ENCODE peak calls at places on chromosomes 7 and 10, in six cellular contexts. N is GM12878, E is A549, I is SK-N-SH, K is HepG2, T is K562. Z is an unnamed sample.

GRCh38 chr10:19874791-19875190 is 58.6 kb downstream of the PLXDC2 start:
- DNase-seq in N (no peak), E (no peak), I (no peak), K (no peak), T (no peak), Z (no peak)

GRCh38 chr10:119538632-119539358 is 3.7 kb downstream of the RGS10 start:
- DNase-seq in N (no peak), E (no peak), I (no peak), K (no peak), T (peak), Z (no peak)

GRCh38 chr7:145269418-145270161 is 433.7 kb upstream of the TPK1 start:
- DNase-seq in N (no peak), E (no peak), I (no peak), K (no peak), T (no peak), Z (no peak)

GRCh38 chr7:42502022-42502421 is 265.0 kb upstream of the GLI3 start:
- DNase-seq in N (no peak), E (no peak), I (no peak), K (no peak), T (no peak), Z (no peak)

GRCh38 chr7:129188892-129189660 is 643 bp downstream of the SMO start:
- DNase-seq in N (no peak), E (peak), I (peak), K (no peak), T (no peak), Z (peak)

GRCh38 chr10:79023489-79024162 is 45.1 kb upstream of the ZMIZ1 start:
- DNase-seq in N (no peak), E (no peak), I (no peak), K (no peak), T (no peak), Z (no peak)

GRCh38 chr7:20241491-20242261 is 24.5 kb upstream of the MACC1 start:
- DNase-seq in N (peak), E (no peak), I (no peak), K (peak), T (no peak), Z (peak)

GRCh38 chr10:49076741-49077521 is 38.4 kb downstream of the VSTM4 start:
- DNase-seq in N (peak), E (no peak), I (no peak), K (no peak), T (no peak), Z (no peak)

GRCh38 chr10:43235070-43235900 is 31.6 kb downstream of the RASGEF1A start:
- DNase-seq in N (no peak), E (no peak), I (no peak), K (no peak), T (no peak), Z (no peak)

GRCh38 chr7:36037121-36037662 is 115.9 kb upstream of the EEPD1 start:
- DNase-seq in N (no peak), E (peak), I (peak), K (no peak), T (no peak), Z (peak)

GRCh38 chr10:47409866-47410256 is 25.8 kb upstream of the ZNF488 start:
- DNase-seq in N (no peak), E (no peak), I (no peak), K (no peak), T (no peak), Z (no peak)

GRCh38 chr10:117259279-117259678 is 18.4 kb downstream of the SLC18A2 start:
- DNase-seq in N (no peak), E (no peak), I (no peak), K (no peak), T (no peak), Z (no peak)

GRCh38 chr7:157438121-157439025 is 101.6 kb downstream of the DNAJB6 start:
- DNase-seq in N (no peak), E (no peak), I (no peak), K (no peak), T (no peak), Z (no peak)

GRCh38 chr7:79461660-79462059 is 8.2 kb upstream of the MAGI2 start:
- DNase-seq in N (no peak), E (peak), I (no peak), K (peak), T (no peak), Z (peak)

GRCh38 chr10:34181545-34182300 is 633.4 kb downstream of the PARD3 start:
- DNase-seq in N (no peak), E (peak), I (peak), K (no peak), T (no peak), Z (peak)

GRCh38 chr10:97499561-97500296 is 1.0 kb downstream of the UBTD1 start:
- DNase-seq in N (no peak), E (no peak), I (peak), K (no peak), T (no peak), Z (peak)

GRCh38 chr7:47852330-47853245 is 95.7 kb downstream of the PKD1L1 start:
- DNase-seq in N (no peak), E (peak), I (peak), K (no peak), T (no peak), Z (no peak)

GRCh38 chr10:96369890-96370574 is 11.2 kb upstream of the OPALIN start:
- DNase-seq in N (no peak), E (peak), I (no peak), K (no peak), T (no peak), Z (no peak)

GRCh38 chr10:103458720-103459119 is at the start of gene CALHM1:
- DNase-seq in N (no peak), E (no peak), I (no peak), K (no peak), T (peak), Z (no peak)

GRCh38 chr7:80467069-80467468 is 44.8 kb downstream of the GNAT3 start:
- DNase-seq in N (no peak), E (peak), I (no peak), K (no peak), T (no peak), Z (peak)

GRCh38 chr7:117941138-117941810 is 68.0 kb upstream of the CTTNBP2 start:
- DNase-seq in N (no peak), E (no peak), I (no peak), K (no peak), T (no peak), Z (peak)

GRCh38 chr7:44400033-44400511 is 74.7 kb upstream of the CAMK2B start:
- DNase-seq in N (no peak), E (no peak), I (no peak), K (no peak), T (no peak), Z (no peak)

GRCh38 chr7:80078159-80078731 is 56.4 kb upstream of the GNAI1 start:
- DNase-seq in N (no peak), E (no peak), I (no peak), K (no peak), T (no peak), Z (peak)

GRCh38 chr7:46173526-46174191 is 252.6 kb upstream of the IGFBP3 start:
- DNase-seq in N (no peak), E (no peak), I (no peak), K (no peak), T (no peak), Z (no peak)

GRCh38 chr10:96377816-96378294 is 19.1 kb upstream of the OPALIN start:
- DNase-seq in N (no peak), E (no peak), I (no peak), K (peak), T (peak), Z (no peak)

GRCh38 chr7:136136906-136137305 is 159.7 kb upstream of the MTPN start:
- DNase-seq in N (no peak), E (no peak), I (no peak), K (no peak), T (no peak), Z (no peak)

GRCh38 chr10:6912424-6912823 is 332.3 kb upstream of the PRKCQ start:
- DNase-seq in N (no peak), E (peak), I (no peak), K (no peak), T (no peak), Z (peak)

GRCh38 chr7:2870471-2870941 is 26.4 kb upstream of the GNA12 start:
- DNase-seq in N (no peak), E (peak), I (peak), K (no peak), T (no peak), Z (peak)

GRCh38 chr7:101237206-101238067 is at the start of gene CLDN15:
- DNase-seq in N (no peak), E (no peak), I (peak), K (peak), T (no peak), Z (peak)

GRCh38 chr7:100629117-100629711 is 12.1 kb downstream of the TFR2 start:
- DNase-seq in N (no peak), E (peak), I (peak), K (no peak), T (peak), Z (no peak)

GRCh38 chr7:108246227-108246837 is 116.2 kb upstream of the LAMB4 start:
- DNase-seq in N (peak), E (peak), I (no peak), K (peak), T (peak), Z (peak)

GRCh38 chr7:66326501-66327180 is 121.5 kb downstream of the TPST1 start:
- DNase-seq in N (no peak), E (no peak), I (peak), K (no peak), T (no peak), Z (peak)

GRCh38 chr10:102405632-102406031 is 10.1 kb downstream of the NFKB2 start:
- DNase-seq in N (no peak), E (no peak), I (no peak), K (no peak), T (no peak), Z (no peak)

GRCh38 chr7:31311465-31312074 is 29.0 kb downstream of the NEUROD6 start:
- DNase-seq in N (no peak), E (no peak), I (no peak), K (no peak), T (no peak), Z (no peak)

GRCh38 chr7:130942211-130942964 is 208.4 kb upstream of the KLF14 start:
- DNase-seq in N (no peak), E (peak), I (no peak), K (peak), T (peak), Z (peak)
- TF ChIP-seq SMC3 in N (no peak), E (no peak), I (no peak), K (no peak), T (no peak), Z (no peak)

DNA sequence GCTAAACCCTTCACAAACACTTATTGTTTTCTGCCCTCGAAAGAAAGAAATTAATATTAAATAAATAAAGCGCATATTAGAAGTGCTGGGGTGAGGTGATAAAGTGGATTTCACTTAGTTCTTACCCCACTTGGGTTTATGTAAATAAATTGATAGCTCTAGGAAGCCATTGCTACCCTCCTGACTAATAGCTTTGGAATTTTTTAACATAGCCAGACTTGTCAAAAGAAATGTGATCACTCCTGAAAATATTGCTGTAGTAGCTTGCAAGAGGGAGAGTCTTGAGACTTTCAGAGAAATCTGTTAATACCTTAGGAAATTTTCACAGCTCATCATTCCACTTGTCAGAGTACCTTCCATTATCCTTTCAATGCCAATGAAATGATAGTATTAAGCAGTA is 7.6 kb downstream of the ARL5B start:
- DNase-seq in N (no peak), E (peak), I (no peak), K (peak), T (no peak), Z (peak)
- H3K4me2 ChIP-seq in N (peak), E (peak), I (peak), K (no peak), T (no peak), Z (peak)

GRCh38 chr10:30637881-30638467 is 8.4 kb upstream of the LYZL2 start:
- DNase-seq in N (no peak), E (peak), I (no peak), K (peak), T (no peak), Z (peak)

GRCh38 chr10:30645340-30645827 is 15.8 kb upstream of the LYZL2 start:
- DNase-seq in N (no peak), E (peak), I (peak), K (peak), T (no peak), Z (peak)

GRCh38 chr10:30639946-30640786 is 10.6 kb upstream of the LYZL2 start:
- DNase-seq in N (no peak), E (peak), I (peak), K (peak), T (peak), Z (peak)
- TF ChIP-seq SMC3 in N (peak), E (peak), I (peak), K (peak), T (peak), Z (peak)

DNA sequence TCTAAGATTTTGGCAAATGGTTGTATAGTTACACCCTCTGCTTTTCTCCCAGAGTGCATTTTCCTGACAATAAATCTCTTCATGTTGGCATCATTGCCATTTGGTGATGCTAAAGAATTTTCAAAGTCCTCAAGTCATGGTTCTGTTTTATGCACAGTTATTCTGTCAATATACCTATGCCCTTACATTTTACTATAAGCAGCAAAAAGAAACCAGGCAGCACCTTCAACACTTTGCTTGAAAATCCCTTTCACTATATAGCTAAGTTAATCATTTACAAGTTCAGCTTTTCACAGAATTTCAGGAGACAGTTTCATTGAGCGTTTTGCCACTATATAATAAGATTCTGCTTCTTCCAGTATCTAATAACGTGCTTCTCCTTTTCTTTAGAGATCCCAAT is 22.6 kb downstream of the FIGNL1 start:
- DNase-seq in N (no peak), E (no peak), I (no peak), K (no peak), T (no peak), Z (no peak)
- H3K4me2 ChIP-seq in N (no peak), E (no peak), I (no peak), K (no peak), T (no peak), Z (no peak)

GRCh38 chr7:12716134-12716667 is 28.8 kb downstream of the ARL4A start:
- DNase-seq in N (no peak), E (peak), I (no peak), K (no peak), T (no peak), Z (no peak)
- TF ChIP-seq SMC3 in N (no peak), E (no peak), I (no peak), K (no peak), T (no peak), Z (no peak)

DNA sequence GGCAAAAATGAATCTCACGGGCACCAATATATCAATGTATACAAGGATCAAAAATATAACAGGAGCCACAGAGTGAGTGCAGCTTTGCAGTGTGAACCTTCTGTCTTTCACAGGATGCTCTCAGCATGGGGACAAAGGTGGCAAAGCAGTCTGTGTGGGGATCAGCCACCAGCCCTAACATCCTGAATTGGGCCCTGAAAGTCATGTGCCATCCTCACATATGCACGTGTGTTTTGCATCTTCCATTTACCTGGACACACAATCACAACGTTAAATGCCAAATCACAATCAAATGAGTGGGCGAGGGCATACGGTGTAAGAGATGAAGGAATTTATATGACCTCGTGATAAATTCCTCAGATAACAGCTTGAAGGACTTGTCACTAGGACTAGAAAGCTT is 6.5 kb downstream of the TAS2R16 start:
- DNase-seq in N (no peak), E (no peak), I (no peak), K (no peak), T (no peak), Z (no peak)
- H3K4me2 ChIP-seq in N (no peak), E (no peak), I (no peak), K (no peak), T (no peak), Z (no peak)

DNA sequence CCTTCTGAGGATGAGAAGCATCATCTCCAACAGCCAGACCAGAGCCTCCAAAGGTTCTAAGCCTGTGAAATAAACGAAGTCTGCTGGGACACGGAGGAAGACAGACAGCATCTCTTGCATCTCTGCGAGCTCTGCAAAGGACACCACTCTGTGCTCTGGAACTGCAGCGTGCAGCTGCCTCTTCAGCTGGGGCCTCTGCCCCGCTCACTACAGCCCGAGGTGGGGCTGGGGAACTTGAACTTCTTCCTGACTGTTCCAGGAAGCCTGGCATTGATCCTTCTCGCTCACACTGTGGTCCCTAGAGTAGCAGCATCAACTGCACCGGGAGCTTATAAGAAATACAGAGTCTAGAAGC is 163.3 kb downstream of the USP6NL start:
- DNase-seq in N (no peak), E (no peak), I (no peak), K (no peak), T (no peak), Z (no peak)
- TF ChIP-seq SMC3 in N (no peak), E (no peak), I (no peak), K (no peak), T (no peak), Z (no peak)

Z was measured in IMR-90.